ENCODE peak calls at places on chromosomes 7 and 10, in seven cellular contexts. C is NAMALWA; G is fibroblast of mammary gland; R is CD8-positive, alpha-beta memory T cell; N is ovary; P is stimulated activated CD8-positive, alpha-beta memory T cell treated with anti-CD3 and anti-CD28 coated beads, Interleukin-15, amount 100 ng/mL, for 24 hours; U is endothelial cell of umbilical vein. O is an unnamed sample.

GRCh38 chr7:44973610-44974401 is 5.0 kb downstream of the MYO1G start:
- DNase-seq in C (peak), G (no peak), R (peak), N (peak), P (no peak), U (peak), O (no peak)

GRCh38 chr7:138829335-138829734 is 31.3 kb upstream of the ATP6V0A4 start:
- DNase-seq in C (no peak), G (no peak), R (no peak), N (no peak), P (no peak), U (no peak), O (no peak)

GRCh38 chr10:99828464-99828863 is 46.0 kb downstream of the ABCC2 start:
- DNase-seq in C (no peak), G (no peak), R (no peak), N (no peak), P (no peak), U (no peak), O (no peak)

GRCh38 chr10:98920807-98921206 is 314.8 kb downstream of the HPSE2 start:
- DNase-seq in C (no peak), G (peak), R (no peak), N (no peak), P (no peak), U (no peak), O (no peak)

GRCh38 chr10:100744136-100744979 is 1.0 kb upstream of the PAX2 start:
- DNase-seq in C (no peak), G (no peak), R (no peak), N (no peak), P (no peak), U (no peak), O (no peak)

GRCh38 chr10:27192284-27192683 is 37.1 kb downstream of the MASTL start:
- DNase-seq in C (no peak), G (peak), R (no peak), N (no peak), P (no peak), U (peak), O (peak)

GRCh38 chr10:14698487-14699170 is 76.1 kb downstream of the FAM107B start:
- DNase-seq in C (no peak), G (peak), R (no peak), N (no peak), P (no peak), U (no peak), O (peak)

GRCh38 chr10:100518761-100519241 is 860 bp downstream of the SEC31B start:
- DNase-seq in C (peak), G (peak), R (peak), N (peak), P (no peak), U (peak), O (peak)

GRCh38 chr7:158421394-158421793 is 166.2 kb downstream of the PTPRN2 start:
- DNase-seq in C (no peak), G (no peak), R (no peak), N (no peak), P (no peak), U (no peak), O (no peak)

GRCh38 chr7:475951-476441 is 43.6 kb downstream of the PDGFA start:
- DNase-seq in C (no peak), G (no peak), R (no peak), N (peak), P (no peak), U (no peak), O (no peak)

GRCh38 chr10:104862-105565 is 30.2 kb upstream of the ZMYND11 start:
- DNase-seq in C (no peak), G (no peak), R (no peak), N (no peak), P (no peak), U (no peak), O (no peak)

GRCh38 chr7:92913849-92914248 is 77.5 kb upstream of the CDK6 start:
- DNase-seq in C (no peak), G (no peak), R (no peak), N (no peak), P (no peak), U (no peak), O (no peak)

GRCh38 chr10:60224129-60224705 is 165.5 kb downstream of the ANK3 start:
- DNase-seq in C (no peak), G (no peak), R (no peak), N (no peak), P (no peak), U (no peak), O (no peak)

GRCh38 chr7:158407581-158408331 is 179.9 kb downstream of the PTPRN2 start:
- DNase-seq in C (peak), G (peak), R (no peak), N (no peak), P (no peak), U (no peak), O (peak)

GRCh38 chr10:98481418-98481945 is 34.7 kb upstream of the HPS1 start:
- DNase-seq in C (no peak), G (no peak), R (no peak), N (no peak), P (no peak), U (no peak), O (no peak)

GRCh38 chr7:128231021-128231420 is 10.1 kb upstream of the LEP start:
- DNase-seq in C (no peak), G (no peak), R (no peak), N (no peak), P (no peak), U (no peak), O (no peak)

GRCh38 chr10:16965740-16966447 is 148.7 kb upstream of the RSU1 start:
- DNase-seq in C (no peak), G (peak), R (no peak), N (no peak), P (no peak), U (peak), O (peak)

GRCh38 chr10:88500656-88501055 is 82.5 kb downstream of the RNLS start:
- DNase-seq in C (no peak), G (peak), R (no peak), N (no peak), P (no peak), U (no peak), O (peak)

GRCh38 chr7:151110941-151111645 is 24.8 kb downstream of the AGAP3 start:
- DNase-seq in C (peak), G (peak), R (peak), N (peak), P (peak), U (peak), O (peak)

GRCh38 chr7:45985902-45986301 is 64.8 kb upstream of the IGFBP3 start:
- DNase-seq in C (no peak), G (peak), R (no peak), N (no peak), P (no peak), U (no peak), O (peak)

GRCh38 chr10:121313119-121313858 is 285.0 kb downstream of the FGFR2 start:
- DNase-seq in C (no peak), G (no peak), R (no peak), N (no peak), P (no peak), U (peak), O (no peak)

GRCh38 chr7:45000096-45001032 is at the start of gene CCM2:
- DNase-seq in C (peak), G (peak), R (no peak), N (no peak), P (no peak), U (peak), O (peak)

GRCh38 chr7:39663263-39663662 is 39.9 kb downstream of the RALA start:
- DNase-seq in C (no peak), G (no peak), R (no peak), N (no peak), P (no peak), U (no peak), O (no peak)

GRCh38 chr7:50842061-50842460 is 59.4 kb upstream of the GRB10 start:
- DNase-seq in C (no peak), G (no peak), R (no peak), N (no peak), P (no peak), U (no peak), O (no peak)

GRCh38 chr7:148921806-148922205 is 37.7 kb upstream of the EZH2 start:
- DNase-seq in C (no peak), G (no peak), R (no peak), N (no peak), P (no peak), U (no peak), O (no peak)

GRCh38 chr7:145909956-145910611 is 206.5 kb upstream of the CNTNAP2 start:
- DNase-seq in C (peak), G (peak), R (no peak), N (no peak), P (no peak), U (no peak), O (peak)

GRCh38 chr7:30162622-30163124 is 27.9 kb downstream of the MTURN start:
- DNase-seq in C (no peak), G (peak), R (no peak), N (no peak), P (no peak), U (peak), O (peak)